ENCODE peak calls at places on chromosome 5, in five cellular contexts. A is GM12878, I is IMR-90, Y is K562, M is HepG2. H is an unnamed sample.

GRCh38 chr5:131641494-131641893 is 6.5 kb upstream of the RAPGEF6 start:
- DNase-seq in I (no peak), Y (no peak), M (no peak), A (no peak), H (no peak)

GRCh38 chr5:97142521-97143254 is at the start of gene LIX1:
- DNase-seq in Y (peak), A (no peak), I (peak), M (peak), H (peak)

GRCh38 chr5:74851684-74852353 is 14.4 kb downstream of the FAM169A start:
- DNase-seq in I (peak), Y (no peak), M (no peak), A (peak), H (no peak)

GRCh38 chr5:114207615-114208014 is 154.3 kb upstream of the KCNN2 start:
- DNase-seq in Y (no peak), M (no peak), I (no peak), A (no peak), H (no peak)

GRCh38 chr5:149254506-149254905 is 17.2 kb upstream of the AFAP1L1 start:
- DNase-seq in M (no peak), Y (no peak), A (no peak), I (peak), H (no peak)

GRCh38 chr5:9499498-9499876 is 46.4 kb downstream of the SEMA5A start:
- DNase-seq in A (peak), I (no peak), Y (no peak), M (no peak), H (no peak)

GRCh38 chr5:3512291-3512690 is 83.3 kb upstream of the IRX1 start:
- DNase-seq in Y (no peak), M (no peak), I (no peak), A (no peak), H (no peak)

GRCh38 chr5:81826128-81826527 is 75.2 kb upstream of the SSBP2 start:
- DNase-seq in M (no peak), I (peak), A (no peak), Y (no peak), H (no peak)

GRCh38 chr5:72402381-72402890 is 82.3 kb downstream of the PTCD2 start:
- DNase-seq in I (peak), M (no peak), Y (no peak), A (no peak), H (no peak)

GRCh38 chr5:60386398-60386797 is 313.6 kb downstream of the DEPDC1B start:
- DNase-seq in I (no peak), M (no peak), Y (no peak), A (no peak), H (peak)

GRCh38 chr5:113089653-113090335 is 113.2 kb downstream of the DCP2 start:
- DNase-seq in M (no peak), I (peak), Y (no peak), A (no peak), H (no peak)

GRCh38 chr5:74595143-74595915 is 45.2 kb downstream of the ENC1 start:
- DNase-seq in I (peak), M (peak), A (no peak), Y (peak), H (no peak)

GRCh38 chr5:81393783-81394718 is at the start of gene ACOT12:
- DNase-seq in Y (no peak), I (peak), M (no peak), A (no peak), H (peak)

DNA sequence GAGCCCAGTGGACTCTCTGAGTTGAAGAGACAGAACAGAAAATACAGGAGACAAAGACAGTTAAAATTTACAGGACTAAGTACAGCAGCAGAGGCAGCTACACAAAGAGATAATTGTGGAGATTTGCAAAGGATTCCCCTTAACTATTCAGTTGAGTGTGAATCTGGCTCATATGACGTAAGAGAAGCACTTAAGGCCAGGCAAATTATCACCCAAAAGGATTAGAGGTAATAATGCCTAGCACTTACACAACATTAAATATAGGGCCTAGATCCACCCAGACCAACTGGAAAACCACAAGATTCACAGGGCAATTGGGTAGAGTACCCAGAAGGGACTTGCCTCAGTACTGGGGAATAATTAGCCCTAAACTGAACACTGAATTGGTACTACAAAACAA is 41.3 kb downstream of the ADAMTS6 start:
- DNase-seq in Y (no peak), A (no peak), M (no peak), I (no peak), H (no peak)
- TF ChIP-seq MXI1 in Y (no peak), A (no peak), M (no peak), I (no peak), H (no peak)

GRCh38 chr5:137516251-137516797 is 17.2 kb upstream of the SPOCK1 start:
- DNase-seq in Y (no peak), A (no peak), I (no peak), M (no peak), H (no peak)
- TF ChIP-seq MXI1 in Y (no peak), A (no peak), I (no peak), M (no peak), H (no peak)

DNA sequence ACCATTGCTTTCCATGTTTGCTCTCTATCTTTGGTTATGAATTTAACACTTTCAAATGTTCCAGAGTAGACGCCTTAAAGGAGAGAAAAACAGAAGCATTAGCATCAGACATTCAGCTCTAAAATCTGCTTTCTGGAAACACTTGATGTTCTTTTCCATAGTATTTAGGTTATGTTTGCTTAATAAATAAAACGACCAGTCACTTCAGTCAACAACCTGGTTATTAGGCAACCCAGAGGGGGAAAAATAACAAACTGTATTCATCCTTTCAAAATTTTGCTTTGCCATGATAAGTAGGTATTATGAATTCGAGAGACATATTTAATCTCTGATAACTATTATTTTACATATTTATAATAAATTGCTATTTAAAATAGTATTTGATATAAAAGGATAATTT is 1044.7 kb downstream of the CDH9 start:
- DNase-seq in I (no peak), A (no peak), M (no peak), Y (no peak), H (no peak)
- TF ChIP-seq MXI1 in I (no peak), A (no peak), M (no peak), Y (no peak), H (no peak)

GRCh38 chr5:32027717-32028321 is 146.3 kb downstream of the GOLPH3 start:
- DNase-seq in M (peak), I (peak), A (no peak), Y (no peak), H (no peak)
- TF ChIP-seq MXI1 in M (no peak), I (peak), A (no peak), Y (no peak), H (no peak)

DNA sequence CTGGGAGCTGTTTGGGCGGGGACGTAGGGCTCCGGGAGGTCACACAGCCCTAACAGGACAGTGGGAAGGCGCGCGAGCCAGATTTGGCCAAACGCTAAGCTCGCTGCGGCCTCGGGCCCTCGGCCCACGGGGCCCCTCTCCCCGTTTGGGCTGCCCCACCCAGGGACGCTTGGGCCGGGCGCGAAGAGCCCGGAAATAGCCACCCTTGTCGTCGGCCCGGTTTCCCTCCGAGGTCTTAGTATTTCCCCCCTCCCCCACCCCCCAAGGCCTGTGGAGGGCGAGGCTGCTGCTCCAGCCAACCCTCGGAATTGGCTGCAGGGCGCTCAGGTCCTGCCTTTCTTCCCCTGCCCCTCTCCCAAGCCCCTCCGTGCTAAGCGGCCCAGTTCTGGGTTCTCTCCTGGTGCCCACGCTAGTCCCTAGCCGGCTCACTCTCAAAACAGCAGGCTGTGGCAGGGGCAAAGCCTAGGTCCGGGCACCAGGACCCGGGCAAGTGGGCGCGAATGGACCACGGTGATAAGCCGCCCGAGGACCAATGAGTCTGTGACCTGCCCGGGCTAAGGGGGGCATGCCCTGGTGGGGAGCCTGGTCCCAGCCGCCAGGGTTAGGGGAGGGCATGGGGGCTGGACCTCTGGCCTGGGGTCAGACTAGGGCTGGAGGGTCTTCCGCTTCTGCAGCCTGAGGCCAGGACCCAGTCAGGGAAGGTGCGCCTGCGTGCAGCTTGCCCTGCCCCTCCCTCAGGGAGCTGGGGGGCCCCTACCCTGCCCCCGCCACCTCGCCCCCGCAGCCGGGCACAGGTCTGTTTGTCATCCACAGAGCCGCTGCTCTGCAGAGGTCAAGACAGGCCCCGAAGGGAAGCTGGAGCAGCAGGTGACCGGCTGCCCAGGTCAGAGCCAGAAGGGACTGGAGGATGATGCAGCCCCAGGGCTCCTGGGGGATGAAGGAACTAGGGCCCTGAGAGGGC is 5.0 kb upstream of the IRX4 start:
- DNase-seq in I (no peak), M (no peak), A (no peak), Y (no peak), H (no peak)
- TF ChIP-seq MXI1 in I (no peak), M (no peak), A (no peak), Y (no peak), H (no peak)

GRCh38 chr5:135318924-135319323 is 80.1 kb downstream of the MACROH2A1 start:
- DNase-seq in A (no peak), Y (no peak), M (no peak), I (no peak), H (no peak)
- TF ChIP-seq MXI1 in A (no peak), Y (no peak), M (no peak), I (no peak), H (no peak)

DNA sequence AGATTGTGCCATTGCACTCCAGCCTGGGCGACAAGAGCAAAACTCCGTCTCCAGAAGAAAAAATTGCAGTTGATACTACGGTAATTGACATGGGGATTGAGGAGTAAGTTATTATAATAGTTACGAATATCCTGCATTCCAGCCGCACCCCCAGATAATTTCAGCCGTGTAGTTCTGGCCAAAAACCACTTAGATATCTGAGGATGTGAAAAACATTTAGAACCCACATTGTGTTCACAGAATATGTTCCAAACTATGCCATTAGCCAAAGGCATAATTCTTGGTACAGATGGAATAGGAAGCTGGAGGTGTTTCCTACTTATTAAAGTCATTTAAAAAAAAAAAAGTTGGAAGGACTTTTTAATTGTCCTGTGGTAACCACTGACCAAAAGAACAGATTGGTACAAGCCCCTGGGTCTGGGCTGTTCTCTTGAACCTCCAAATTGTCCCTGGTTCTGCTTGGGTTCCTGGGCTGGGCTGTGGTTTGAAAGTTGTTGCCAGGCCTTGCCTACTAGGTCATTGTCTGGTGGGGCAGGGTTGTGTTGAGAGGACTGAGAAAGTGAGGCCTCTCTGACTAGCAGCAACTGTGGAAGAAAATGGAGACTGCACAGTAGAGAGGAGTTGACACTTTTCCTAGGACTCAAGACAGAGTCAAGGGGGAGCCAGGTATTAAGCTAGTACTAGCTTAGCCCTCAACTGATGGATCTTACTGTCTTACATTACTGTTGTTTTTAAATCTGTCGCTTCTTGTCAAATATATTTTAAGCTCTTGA is 198.8 kb downstream of the NR3C1 start:
- DNase-seq in I (no peak), A (no peak), M (no peak), Y (no peak), H (no peak)
- TF ChIP-seq MXI1 in I (no peak), A (no peak), M (no peak), Y (no peak), H (no peak)

GRCh38 chr5:68504306-68504705 is 288.8 kb downstream of the PIK3R1 start:
- DNase-seq in M (no peak), I (no peak), A (no peak), Y (no peak), H (no peak)

GRCh38 chr5:68500828-68501227 is 285.3 kb downstream of the PIK3R1 start:
- DNase-seq in Y (no peak), A (no peak), M (no peak), I (no peak), H (no peak)

GRCh38 chr5:68499952-68500351 is 284.4 kb downstream of the PIK3R1 start:
- DNase-seq in A (no peak), M (no peak), I (peak), Y (no peak), H (no peak)

GRCh38 chr5:68505917-68506860 is 290.6 kb downstream of the PIK3R1 start:
- DNase-seq in M (peak), A (no peak), I (peak), Y (peak), H (no peak)

GRCh38 chr5:68502531-68502930 is 287.0 kb downstream of the PIK3R1 start:
- DNase-seq in A (no peak), Y (no peak), I (peak), M (no peak), H (no peak)
- TF ChIP-seq MXI1 in A (no peak), Y (no peak), I (no peak), M (no peak), H (no peak)

DNA sequence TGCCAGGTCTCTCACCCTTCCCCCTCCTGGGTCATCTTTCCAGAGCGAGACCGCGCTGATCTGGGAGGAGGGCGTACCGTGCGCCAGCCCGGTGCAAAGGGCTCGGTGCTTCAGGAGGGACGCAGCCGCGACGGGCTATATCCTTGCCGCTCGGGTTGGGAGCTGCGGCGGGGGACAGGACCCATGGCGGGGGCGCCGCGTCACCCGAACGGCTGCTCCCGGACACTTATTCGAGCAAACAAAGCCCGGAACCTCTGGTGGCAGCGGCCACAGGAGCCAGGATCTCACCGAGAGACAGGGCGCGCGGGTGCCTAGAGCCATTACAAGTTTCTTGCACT is 1.4 kb downstream of the SEMA6A start:
- DNase-seq in M (no peak), I (no peak), A (no peak), Y (no peak), H (peak)
- TF ChIP-seq MXI1 in M (no peak), I (no peak), A (no peak), Y (no peak), H (no peak)

GRCh38 chr5:179378441-179379271 is 33.4 kb upstream of the ADAMTS2 start:
- DNase-seq in A (no peak), M (no peak), I (peak), Y (no peak), H (peak)
- TF ChIP-seq MXI1 in A (no peak), M (no peak), I (peak), Y (no peak), H (no peak)

H was measured in SK-N-SH.